ENCODE peak calls at places on chromosomes 1 and 21, in ten cellular contexts. B is LoVo; D is AG04450; F is upper lobe of left lung; K is EH; H is hepatic stellate cell; W is MV-4-11; R is NCI-H2081; V is lung; Y is stimulated activated CD4-positive, alpha-beta T cell treated with anti-CD3 and anti-CD28 coated beads, Interleukin-4, amount 100 ng/mL, for 24 hours. A is an unnamed sample.
A peak's percentile ranks its signal among the peaks of the same experiment; 100 is the strongest.

GRCh38 chr21:38631676-38632075 is 133.4 kb upstream of the ERG start:
- DNase-seq in B (no peak), D (no peak), F (no peak), K (peak; percentile 37), H (no peak), W (no peak), R (no peak), V (no peak), Y (no peak), A (peak; percentile 8)

GRCh38 chr1:53175302-53175913 is 21.2 kb upstream of the CPT2 start:
- DNase-seq in B (no peak), D (no peak), F (no peak), K (peak; percentile 83), H (no peak), W (no peak), R (no peak), V (no peak), Y (no peak), A (no peak)

GRCh38 chr1:243421784-243422183 is 165.9 kb downstream of the SDCCAG8 start:
- DNase-seq in B (peak; percentile 17), D (peak; percentile 58), F (no peak), K (peak; percentile 64), H (peak; percentile 65), W (peak; percentile 70), R (peak; percentile 86), V (peak; percentile 38), Y (peak; percentile 51), A (peak; percentile 29)

GRCh38 chr1:202505356-202505755 is 156.9 kb downstream of the PPP1R12B start:
- DNase-seq in B (no peak), D (peak; percentile 75), F (no peak), K (peak; percentile 94), H (peak; percentile 19), W (no peak), R (no peak), V (no peak), Y (no peak), A (peak; percentile 68)

GRCh38 chr1:118077331-118078055 is 107.5 kb downstream of the SPAG17 start:
- DNase-seq in B (peak; percentile 15), D (peak; percentile 11), F (no peak), K (peak; percentile 51), H (no peak), W (no peak), R (peak; percentile 39), V (no peak), Y (no peak), A (peak; percentile 23)

GRCh38 chr1:211643324-211644212 is 31.9 kb downstream of the NEK2 start:
- DNase-seq in B (peak; percentile 69), D (no peak), F (peak; percentile 76), K (peak; percentile 24), H (no peak), W (no peak), R (peak; percentile 50), V (peak; percentile 60), Y (no peak), A (no peak)

GRCh38 chr1:58204284-58204683 is 342.2 kb downstream of the OMA1 start:
- DNase-seq in B (no peak), D (no peak), F (no peak), K (peak; percentile 19), H (no peak), W (no peak), R (no peak), V (no peak), Y (no peak), A (no peak)

GRCh38 chr1:218424528-218424927 is 79.4 kb downstream of the TGFB2 start:
- DNase-seq in B (no peak), D (no peak), F (no peak), K (no peak), H (no peak), W (no peak), R (no peak), V (no peak), Y (no peak), A (no peak)

GRCh38 chr1:52348704-52349301 is 17.2 kb downstream of the CC2D1B start:
- DNase-seq in B (no peak), D (no peak), F (no peak), K (peak; percentile 47), H (peak; percentile 46), W (no peak), R (peak; percentile 32), V (no peak), Y (no peak), A (peak; percentile 51)

GRCh38 chr1:67838180-67838912 is 5.1 kb upstream of the GNG12 start:
- DNase-seq in B (no peak), D (no peak), F (no peak), K (peak; percentile 68), H (no peak), W (no peak), R (no peak), V (no peak), Y (no peak), A (peak; percentile 44)

GRCh38 chr1:219871427-219872057 is 56.8 kb downstream of the SLC30A10 start:
- DNase-seq in B (no peak), D (no peak), F (no peak), K (no peak), H (no peak), W (no peak), R (no peak), V (no peak), Y (no peak), A (no peak)

GRCh38 chr1:40341509-40342380 is 24.7 kb upstream of the COL9A2 start:
- DNase-seq in B (no peak), D (no peak), F (no peak), K (no peak), H (no peak), W (peak; percentile 38), R (no peak), V (no peak), Y (no peak), A (no peak)

GRCh38 chr1:166489356-166489669 is 322.5 kb upstream of the FAM78B start:
- DNase-seq in B (no peak), D (no peak), F (no peak), K (no peak), H (no peak), W (peak; percentile 47), R (no peak), V (no peak), Y (no peak), A (no peak)

GRCh38 chr21:45029298-45029967 is 44.9 kb upstream of the ADARB1 start:
- DNase-seq in B (no peak), D (no peak), F (no peak), K (no peak), H (no peak), W (no peak), R (no peak), V (no peak), Y (no peak), A (no peak)

GRCh38 chr21:42567861-42568260 is 54.2 kb downstream of the SLC37A1 start:
- DNase-seq in B (no peak), D (no peak), F (peak; percentile 82), K (no peak), H (no peak), W (no peak), R (no peak), V (no peak), Y (no peak), A (no peak)

GRCh38 chr1:3146907-3147306 is 77.9 kb downstream of the PRDM16 start:
- DNase-seq in B (no peak), D (no peak), F (peak; percentile 37), K (no peak), H (no peak), W (no peak), R (no peak), V (no peak), Y (no peak), A (no peak)

GRCh38 chr1:61053712-61054608 is 28.4 kb upstream of the NFIA start:
- DNase-seq in B (peak; percentile 52), D (no peak), F (peak; percentile 89), K (no peak), H (peak; percentile 40), W (no peak), R (no peak), V (no peak), Y (no peak), A (no peak)

GRCh38 chr1:63729227-63729620 is 44.6 kb upstream of the ROR1 start:
- DNase-seq in B (no peak), D (no peak), F (no peak), K (no peak), H (no peak), W (no peak), R (no peak), V (no peak), Y (no peak), A (no peak)

GRCh38 chr1:8938232-8939117 is 7.2 kb upstream of the CA6 start:
- DNase-seq in B (no peak), D (no peak), F (no peak), K (no peak), H (no peak), W (peak; percentile 73), R (no peak), V (no peak), Y (no peak), A (no peak)

GRCh38 chr1:226268421-226269124 is 40.4 kb downstream of the LIN9 start:
- DNase-seq in B (no peak), D (no peak), F (no peak), K (peak; percentile 77), H (peak; percentile 57), W (no peak), R (no peak), V (no peak), Y (no peak), A (peak; percentile 80)